ENCODE peak calls at places on chromosome X, in four cellular contexts. Y is hepatocyte, F is right atrium auricular region, A is left lung. L is an unnamed sample.

GRCh38 chrX:41029332-41029731 is 55.9 kb upstream of the USP9X start:
- DNase-seq in A (no peak), Y (no peak), F (no peak), L (no peak)

GRCh38 chrX:136961594-136962135 is 72.1 kb downstream of the GPR101 start:
- DNase-seq in A (no peak), F (no peak), Y (no peak), L (no peak)

GRCh38 chrX:74422029-74422352 is 698 bp downstream of the SLC16A2 start:
- DNase-seq in F (no peak), A (no peak), Y (no peak), L (no peak)

GRCh38 chrX:46587158-46587557 is 13.6 kb downstream of the CHST7 start:
- DNase-seq in Y (no peak), F (no peak), A (no peak), L (no peak)

GRCh38 chrX:54223581-54223980 is 40.5 kb upstream of the FAM120C start:
- DNase-seq in Y (no peak), F (no peak), A (no peak), L (no peak)

GRCh38 chrX:107154787-107155620 is 36.4 kb upstream of the RBM41 start:
- DNase-seq in A (no peak), Y (peak; percentile 19), F (no peak), L (no peak)

GRCh38 chrX:113392355-113392754 is 551.7 kb upstream of the AMOT start:
- DNase-seq in A (no peak), F (no peak), Y (no peak), L (no peak)

GRCh38 chrX:47707031-47707780 is 48.2 kb upstream of the UXT start:
- DNase-seq in Y (no peak), A (no peak), F (no peak), L (no peak)

GRCh38 chrX:51867626-51868025 is 25.8 kb upstream of the MAGED1 start:
- DNase-seq in A (no peak), F (no peak), Y (no peak), L (no peak)

GRCh38 chrX:118694628-118695027 is 32.8 kb upstream of the IL13RA1 start:
- DNase-seq in F (no peak), Y (no peak), A (no peak), L (no peak)

GRCh38 chrX:56794831-56795230 is 65.8 kb downstream of the NBDY start:
- DNase-seq in F (no peak), Y (no peak), A (peak; percentile 11), L (peak; percentile 16)

GRCh38 chrX:136159615-136160025 is 12.3 kb downstream of the FHL1 start:
- DNase-seq in Y (no peak), F (no peak), A (no peak), L (no peak)

GRCh38 chrX:105210258-105210657 is 10.2 kb downstream of the TEX13A start:
- DNase-seq in F (no peak), A (no peak), Y (no peak), L (no peak)

GRCh38 chrX:148382983-148383382 is 117.4 kb upstream of the AFF2 start:
- DNase-seq in Y (no peak), A (no peak), F (no peak), L (no peak)

GRCh38 chrX:148380614-148381561 is 119.5 kb upstream of the AFF2 start:
- DNase-seq in Y (peak; percentile 19), F (no peak), A (no peak), L (no peak)

GRCh38 chrX:148381603-148382002 is 118.8 kb upstream of the AFF2 start:
- DNase-seq in A (no peak), F (no peak), Y (no peak), L (no peak)

GRCh38 chrX:148376342-148376741 is 124.1 kb upstream of the AFF2 start:
- DNase-seq in A (no peak), F (no peak), Y (no peak), L (no peak)

GRCh38 chrX:148380107-148380506 is 120.3 kb upstream of the AFF2 start:
- DNase-seq in A (no peak), F (no peak), Y (no peak), L (no peak)
- H3K4me3 ChIP-seq in A (no peak overlapping the region), F (no peak overlapping the region), Y (no peak overlapping the region), L (no peak overlapping the region)

DNA sequence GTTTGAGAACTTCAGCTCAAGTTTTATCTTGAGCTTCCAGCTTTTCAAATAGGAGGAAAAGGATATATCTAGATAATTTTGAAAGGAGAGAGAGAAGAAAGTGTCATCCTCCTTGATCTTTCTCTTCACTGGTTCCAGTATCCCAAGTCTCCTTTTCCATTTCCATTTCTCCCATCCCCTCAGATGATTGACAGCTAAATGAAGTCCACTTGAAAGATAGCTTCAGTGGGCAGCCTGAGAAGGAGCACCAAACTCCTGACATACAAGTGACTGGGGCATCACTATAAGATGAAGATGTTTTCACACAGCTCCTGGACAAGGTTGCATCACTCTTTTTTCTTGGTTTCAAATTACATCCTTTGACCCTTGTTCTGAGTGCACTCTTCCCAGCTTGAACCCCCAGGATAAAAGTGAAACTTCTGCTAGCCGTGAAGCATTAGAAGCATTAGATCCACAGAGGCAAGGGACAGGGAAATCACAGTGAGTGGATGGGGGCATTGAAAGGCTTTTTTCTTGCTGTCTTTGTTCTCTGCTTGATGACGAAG is 17.5 kb upstream of the MAGEA10 start:
- DNase-seq in A (no peak), Y (no peak), F (no peak), L (no peak)
- H3K27ac ChIP-seq in A (no peak overlapping the region), Y (no peak overlapping the region), F (no peak overlapping the region), L (no peak overlapping the region)

GRCh38 chrX:23811135-23811781 is 28.3 kb downstream of the SAT1 start:
- DNase-seq in F (no peak), Y (no peak), A (no peak), L (no peak)
- H3K4me3 ChIP-seq in F (no peak overlapping the region), Y (no peak overlapping the region), A (no peak overlapping the region), L (no peak overlapping the region)

GRCh38 chrX:23764585-23764984 is 18.4 kb upstream of the SAT1 start:
- DNase-seq in Y (no peak), F (no peak), A (no peak), L (no peak)
- H3K27ac ChIP-seq in Y (no peak overlapping the region), F (no peak overlapping the region), A (no peak overlapping the region), L (no peak overlapping the region)

GRCh38 chrX:49064303-49064702 is 5.5 kb downstream of the CCDC120 start:
- DNase-seq in A (no peak), F (no peak), Y (no peak), L (peak; percentile 55)

GRCh38 chrX:49066278-49066677 is 7.5 kb downstream of the CCDC120 start:
- DNase-seq in Y (no peak), A (no peak), F (no peak), L (no peak)

GRCh38 chrX:49063715-49064114 is 4.9 kb downstream of the CCDC120 start:
- DNase-seq in A (no peak), F (no peak), Y (no peak), L (peak; percentile 64)

GRCh38 chrX:49066690-49067089 is 7.1 kb downstream of the PRAF2 start:
- DNase-seq in Y (no peak), A (no peak), F (no peak), L (no peak)

GRCh38 chrX:49064735-49065134 is 5.9 kb downstream of the CCDC120 start:
- DNase-seq in F (no peak), A (no peak), Y (no peak), L (peak; percentile 53)
- H3K4me3 ChIP-seq in F (no peak overlapping the region), A (no peak overlapping the region), Y (no peak overlapping the region), L (no peak overlapping the region)

GRCh38 chrX:154732421-154733071 is 18.3 kb downstream of the GAB3 start:
- DNase-seq in F (no peak), Y (no peak), A (no peak), L (no peak)

GRCh38 chrX:154731881-154732280 is 19.0 kb downstream of the GAB3 start:
- DNase-seq in F (no peak), Y (no peak), A (no peak), L (no peak)

GRCh38 chrX:154733072-154733425 is 17.8 kb downstream of the GAB3 start:
- DNase-seq in Y (no peak), A (no peak), F (no peak), L (no peak)

GRCh38 chrX:154735695-154736393 is 15.0 kb downstream of the GAB3 start:
- DNase-seq in A (peak; percentile 53), F (no peak), Y (peak; percentile 38), L (no peak)

DNA sequence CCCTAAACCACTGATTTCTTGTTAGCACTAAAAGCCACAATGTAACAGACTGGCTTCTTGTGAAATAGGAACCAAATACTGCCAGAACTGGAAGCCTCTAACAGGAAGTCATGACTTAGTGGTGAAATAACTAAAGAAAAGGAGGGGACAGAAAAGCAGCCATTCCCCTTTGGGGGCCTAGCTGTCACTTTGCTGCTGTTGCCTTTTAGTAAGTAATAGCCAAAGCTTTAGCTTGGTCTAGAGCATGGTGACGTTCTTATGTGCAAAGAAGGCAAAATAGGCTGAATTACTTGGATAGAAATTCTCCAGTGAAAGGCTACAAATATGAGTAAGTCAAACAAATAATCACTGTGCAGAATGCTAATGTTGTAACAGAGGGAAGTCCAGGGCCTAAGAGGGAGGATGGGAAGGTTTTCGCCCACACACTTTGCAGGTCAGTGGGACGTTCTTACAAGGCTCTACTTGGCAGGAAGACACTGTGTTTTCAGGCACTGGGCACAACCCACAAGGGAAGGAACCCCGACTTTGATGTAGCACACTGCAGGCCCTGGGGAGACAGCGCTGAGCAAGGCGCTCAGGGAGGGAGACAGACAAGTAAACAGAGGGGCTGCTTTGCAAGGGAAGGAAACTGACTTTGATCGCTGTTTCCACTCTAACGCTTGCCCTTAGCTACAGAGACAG is 16.6 kb downstream of the GAB3 start:
- DNase-seq in A (peak; percentile 52), Y (no peak), F (no peak), L (no peak)
- H3K27ac ChIP-seq in A (peak overlapping the region; percentile 89), Y (peak overlapping the region; percentile 65), F (peak overlapping the region; percentile 82), L (peak overlapping the region; percentile 79)

GRCh38 chrX:149467920-149468319 is 37.2 kb downstream of the IDS start:
- DNase-seq in Y (no peak), F (no peak), A (no peak), L (no peak)

GRCh38 chrX:149461746-149462145 is 43.4 kb downstream of the IDS start:
- DNase-seq in F (no peak), A (no peak), Y (no peak), L (no peak)

GRCh38 chrX:149462849-149463248 is 42.3 kb downstream of the IDS start:
- DNase-seq in Y (no peak), F (no peak), A (no peak), L (no peak)
- H3K4me3 ChIP-seq in Y (no peak overlapping the region), F (no peak overlapping the region), A (no peak overlapping the region), L (no peak overlapping the region)

GRCh38 chrX:103628386-103629290 is at the start of gene TCEAL1:
- DNase-seq in Y (peak; percentile 86), A (peak; percentile 72), F (no peak), L (peak; percentile 79)
- H3K27ac ChIP-seq in Y (peak within 1 kb of the TSS; percentile 99), A (peak within 1 kb of the TSS; percentile 82), F (peak within 1 kb of the TSS; percentile 93), L (peak within 1 kb of the TSS; percentile 96)

L was measured in coronary artery.